ENCODE peak calls at places on chromosome 10, in ten cellular contexts. H is NCI-H2081; A is M059J; K is iPS DF 19.7; F is fibroblast of pulmonary artery; V is NCI-H1092 treated with DMSO at 0.1 percent for 48 hours; Z is activated CD8-positive, alpha-beta T cell treated with anti-CD3 and anti-CD28 coated beads, Interleukin-2, amount 10 ng/mL, durations not matched to agents 7 days and 5 days; J is stomach; M is OCI-LY7; B is PC-3. R is an unnamed sample.

GRCh38 chr10:3936422-3937040 is 151.5 kb upstream of the KLF6 start:
- DNase-seq in J (no peak), A (no peak), V (no peak), H (no peak), Z (no peak), F (no peak), K (no peak), M (no peak), B (no peak), R (no peak)

GRCh38 chr10:58952747-58953466 is 223.5 kb upstream of the PHYHIPL start:
- DNase-seq in J (peak), M (peak), H (peak), K (no peak), F (peak), Z (peak), V (peak), B (peak), A (peak), R (peak)

GRCh38 chr10:84665883-84666463 is 337.6 kb downstream of the CCSER2 start:
- DNase-seq in Z (peak), M (peak), A (peak), F (no peak), V (no peak), B (peak), J (no peak), K (peak), H (no peak), R (peak)

GRCh38 chr10:99329891-99330674 is 927 bp downstream of the CNNM1 start:
- DNase-seq in H (no peak), K (no peak), M (no peak), B (peak), A (peak), J (peak), F (peak), V (peak), Z (no peak), R (peak)

GRCh38 chr10:121375201-121375600 is 223.0 kb downstream of the FGFR2 start:
- DNase-seq in B (no peak), H (no peak), A (no peak), K (no peak), V (no peak), Z (no peak), M (no peak), F (no peak), J (no peak), R (no peak)

GRCh38 chr10:62779487-62780248 is 24.9 kb upstream of the ADO start:
- DNase-seq in J (peak), M (peak), H (no peak), K (no peak), A (peak), V (no peak), F (peak), Z (peak), B (peak), R (no peak)

GRCh38 chr10:49334993-49335972 is 36.3 kb downstream of the C10orf71 start:
- DNase-seq in M (peak), B (no peak), K (no peak), F (no peak), A (no peak), Z (peak), J (no peak), H (no peak), V (no peak), R (no peak)

GRCh38 chr10:93859049-93859655 is 34.6 kb upstream of the SLC35G1 start:
- DNase-seq in V (no peak), A (no peak), J (no peak), H (no peak), B (peak), K (no peak), M (peak), F (peak), Z (no peak), R (no peak)

GRCh38 chr10:76007206-76007605 is 575.8 kb downstream of the LRMDA start:
- DNase-seq in K (no peak), F (no peak), M (no peak), Z (no peak), V (no peak), B (no peak), H (no peak), A (no peak), J (no peak), R (no peak)

GRCh38 chr10:34808789-34809745 is 6.0 kb downstream of the PARD3 start:
- DNase-seq in F (no peak), V (peak), H (no peak), A (no peak), K (no peak), Z (no peak), J (no peak), M (no peak), B (no peak), R (peak)

GRCh38 chr10:22823109-22823508 is 104.7 kb upstream of the ARMC3 start:
- DNase-seq in A (peak), F (peak), B (peak), K (no peak), V (no peak), M (no peak), Z (no peak), J (no peak), H (no peak), R (no peak)

GRCh38 chr10:95517536-95518454 is 43.4 kb downstream of the SORBS1 start:
- DNase-seq in Z (no peak), V (no peak), M (no peak), K (no peak), J (peak), A (peak), H (no peak), F (peak), B (peak), R (no peak)

GRCh38 chr10:44039599-44039998 is 345.3 kb downstream of the CXCL12 start:
- DNase-seq in F (no peak), J (no peak), M (no peak), Z (no peak), A (no peak), H (no peak), K (no peak), B (no peak), V (no peak), R (no peak)

GRCh38 chr10:79053081-79053434 is 15.7 kb upstream of the ZMIZ1 start:
- DNase-seq in V (no peak), K (no peak), Z (no peak), A (no peak), B (no peak), H (no peak), F (no peak), J (no peak), M (no peak), R (no peak)

GRCh38 chr10:46555713-46556514 is 544 bp downstream of the GPRIN2 start:
- DNase-seq in M (no peak), J (peak), K (no peak), V (no peak), A (no peak), F (no peak), H (no peak), Z (peak), B (no peak), R (peak)

GRCh38 chr10:72087969-72088878 is at the start of gene SPOCK2:
- DNase-seq in F (no peak), M (peak), B (no peak), H (no peak), V (peak), K (no peak), A (no peak), J (no peak), Z (peak), R (peak)

R was measured in nephron progenitor cell.